ENCODE peak calls at places on chromosomes 11 and 22, in ten cellular contexts. H is activated CD4-positive, alpha-beta memory T cell treated with anti-CD3 and anti-CD28 coated beads, Interleukin-2, amount 10 ng/mL, durations not matched to agents 7 days and 5 days; M is NCI-H1105; E is germinal center; Z is activated T-cell treated with anti-CD3 and anti-CD28 coated beads for 1 hour; K is transverse colon; D is RCC 7860; T is T-helper 9 cell; U is head of caudate nucleus; I is neuronal stem cell. L is an unnamed sample.

GRCh38 chr11:87353904-87354303 is 316.2 kb downstream of the TMEM135 start:
- DNase-seq in I (no peak), U (no peak), K (no peak), M (no peak), Z (no peak), T (no peak), E (no peak), H (no peak), D (no peak), L (no peak)

GRCh38 chr11:76313271-76313670 is 67.7 kb downstream of the THAP12 start:
- DNase-seq in I (no peak), E (no peak), T (no peak), M (no peak), D (no peak), U (no peak), H (no peak), Z (no peak), K (no peak), L (no peak)

GRCh38 chr11:36469063-36469462 is 41.0 kb downstream of the TRAF6 start:
- DNase-seq in U (no peak), T (peak; percentile 16), D (peak; percentile 40), E (no peak), M (no peak), H (peak; percentile 39), I (no peak), Z (no peak), K (no peak), L (no peak)

GRCh38 chr11:2417856-2418705 is 17.5 kb downstream of the TSSC4 start:
- DNase-seq in U (no peak), D (no peak), I (no peak), M (no peak), K (no peak), Z (no peak), E (no peak), H (no peak), T (no peak), L (no peak)

GRCh38 chr22:28810839-28811491 is 10.6 kb upstream of the XBP1 start:
- DNase-seq in K (no peak), E (no peak), I (no peak), D (no peak), M (no peak), U (no peak), H (peak; percentile 75), Z (no peak), T (no peak), L (no peak)

GRCh38 chr11:11450744-11451362 is 97.8 kb upstream of the CSNK2A3 start:
- DNase-seq in Z (no peak), D (peak; percentile 66), T (no peak), E (no peak), I (no peak), K (no peak), U (no peak), M (no peak), H (no peak), L (no peak)

GRCh38 chr22:44312766-44313165 is at the start of gene SHISAL1:
- DNase-seq in H (no peak), D (peak; percentile 40), Z (no peak), M (no peak), K (no peak), I (no peak), U (no peak), T (no peak), E (no peak), L (no peak)

GRCh38 chr11:9092846-9093778 is 1.7 kb upstream of the SCUBE2 start:
- DNase-seq in M (no peak), U (no peak), Z (no peak), T (no peak), K (no peak), I (no peak), H (no peak), E (no peak), D (no peak), L (no peak)

GRCh38 chr22:49046546-49047305 is 780.9 kb downstream of the BRD1 start:
- DNase-seq in D (no peak), U (peak; percentile 69), K (no peak), I (peak; percentile 68), T (no peak), E (peak; percentile 71), H (peak; percentile 22), M (peak; percentile 57), Z (no peak), L (peak; percentile 14)

GRCh38 chr11:834371-835316 is 1.9 kb downstream of the CD151 start:
- DNase-seq in U (no peak), H (no peak), M (no peak), T (no peak), E (no peak), Z (no peak), D (peak; percentile 97), K (peak; percentile 86), I (no peak), L (no peak)

GRCh38 chr11:118265954-118266353 is 1.9 kb upstream of the MPZL2 start:
- DNase-seq in M (no peak), T (no peak), H (no peak), D (no peak), U (no peak), Z (no peak), I (no peak), K (peak; percentile 83), E (no peak), L (no peak)

GRCh38 chr22:50169181-50169759 is 1.3 kb upstream of the PANX2 start:
- DNase-seq in E (no peak), U (no peak), H (no peak), I (no peak), T (no peak), Z (no peak), K (no peak), M (no peak), D (no peak), L (no peak)

GRCh38 chr11:80505771-80506170 is 1064.9 kb upstream of the TENM4 start:
- DNase-seq in D (no peak), K (no peak), U (no peak), T (no peak), H (no peak), I (no peak), M (no peak), Z (no peak), E (no peak), L (no peak)

GRCh38 chr11:94648789-94649188 is 81.6 kb downstream of the PIWIL4 start:
- DNase-seq in U (no peak), Z (no peak), D (no peak), T (no peak), M (no peak), H (no peak), K (no peak), E (no peak), I (no peak), L (no peak)